ENCODE peak calls at places on chromosomes 4 and X, in six cellular contexts. One of them, this sample, is unnamed.

GRCh38 chrX:10574663-10575062 is 45.7 kb downstream of the MID1 start:
- DNase-seq in B cell: no peak
- DNase-seq in neural crest cell: no peak
- DNase-seq in CD4-positive, alpha-beta T cell: no peak
- DNase-seq in left ventricle myocardium inferior: no peak
- DNase-seq in progenitor cell of endocrine pancreas: no peak
- DNase-seq in this sample: no peak

GRCh38 chrX:155027509-155028066 is 944 bp downstream of the FUNDC2 start:
- DNase-seq in B cell: no peak
- DNase-seq in neural crest cell: no peak
- DNase-seq in left ventricle myocardium inferior: no peak
- DNase-seq in progenitor cell of endocrine pancreas: no peak
- DNase-seq in CD4-positive, alpha-beta T cell: no peak
- DNase-seq in this sample: no peak

GRCh38 chr4:28890949-28891348 is 1829.2 kb upstream of the PCDH7 start:
- DNase-seq in CD4-positive, alpha-beta T cell: no peak
- DNase-seq in neural crest cell: no peak
- DNase-seq in progenitor cell of endocrine pancreas: no peak
- DNase-seq in B cell: no peak
- DNase-seq in left ventricle myocardium inferior: no peak
- DNase-seq in this sample: no peak

GRCh38 chr4:40455340-40455902 is 120.3 kb downstream of the CHRNA9 start:
- DNase-seq in B cell: no peak
- DNase-seq in CD4-positive, alpha-beta T cell: no peak
- DNase-seq in progenitor cell of endocrine pancreas: no peak
- DNase-seq in neural crest cell: no peak
- DNase-seq in left ventricle myocardium inferior: no peak
- DNase-seq in this sample: no peak

GRCh38 chr4:41857225-41857624 is 78.0 kb upstream of the TMEM33 start:
- DNase-seq in CD4-positive, alpha-beta T cell: no peak
- DNase-seq in B cell: no peak
- DNase-seq in neural crest cell: no peak
- DNase-seq in left ventricle myocardium inferior: no peak
- DNase-seq in progenitor cell of endocrine pancreas: no peak
- DNase-seq in this sample: no peak

GRCh38 chrX:15903186-15903681 is 48.6 kb upstream of the AP1S2 start:
- DNase-seq in progenitor cell of endocrine pancreas: no peak
- DNase-seq in B cell: peak
- DNase-seq in left ventricle myocardium inferior: no peak
- DNase-seq in neural crest cell: no peak
- DNase-seq in CD4-positive, alpha-beta T cell: no peak
- DNase-seq in this sample: peak

GRCh38 chr4:168604496-168605373 is 107.9 kb downstream of the PALLD start:
- DNase-seq in progenitor cell of endocrine pancreas: no peak
- DNase-seq in left ventricle myocardium inferior: no peak
- DNase-seq in B cell: no peak
- DNase-seq in neural crest cell: no peak
- DNase-seq in CD4-positive, alpha-beta T cell: no peak
- DNase-seq in this sample: no peak

GRCh38 chrX:56826020-56826419 is 97.0 kb downstream of the NBDY start:
- DNase-seq in B cell: no peak
- DNase-seq in progenitor cell of endocrine pancreas: no peak
- DNase-seq in left ventricle myocardium inferior: no peak
- DNase-seq in neural crest cell: no peak
- DNase-seq in CD4-positive, alpha-beta T cell: no peak
- DNase-seq in this sample: no peak

GRCh38 chr4:15162046-15162445 is 159.8 kb downstream of the CPEB2 start:
- DNase-seq in left ventricle myocardium inferior: no peak
- DNase-seq in progenitor cell of endocrine pancreas: no peak
- DNase-seq in B cell: no peak
- DNase-seq in CD4-positive, alpha-beta T cell: no peak
- DNase-seq in neural crest cell: no peak
- DNase-seq in this sample: no peak
- TF ChIP-seq CTCF in left ventricle myocardium inferior: no peak
- TF ChIP-seq CTCF in progenitor cell of endocrine pancreas: no peak
- TF ChIP-seq CTCF in B cell: no peak
- TF ChIP-seq CTCF in CD4-positive, alpha-beta T cell: no peak
- TF ChIP-seq CTCF in neural crest cell: no peak
- TF ChIP-seq CTCF in this sample: no peak

DNA sequence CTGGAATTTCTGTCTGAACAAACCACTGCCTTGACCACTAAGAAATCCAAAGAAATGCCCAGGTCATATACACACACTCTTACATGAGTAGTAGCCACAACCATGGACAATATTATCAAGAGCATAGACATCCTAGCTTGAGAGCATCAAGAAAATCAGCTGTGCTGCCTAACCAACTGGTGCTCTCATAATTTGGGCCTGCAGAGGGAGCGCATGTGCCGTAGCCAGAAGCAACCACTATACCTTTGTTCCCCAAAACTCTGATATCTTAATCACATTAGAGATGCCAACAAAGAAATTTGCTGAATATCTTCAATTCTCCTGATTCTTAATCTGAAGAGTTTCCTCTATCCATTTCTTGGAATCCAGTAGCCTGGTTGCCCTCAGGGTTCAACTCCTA is 163.6 kb downstream of the ZNF674 start:
- DNase-seq in left ventricle myocardium inferior: no peak
- DNase-seq in progenitor cell of endocrine pancreas: no peak
- DNase-seq in neural crest cell: peak
- DNase-seq in CD4-positive, alpha-beta T cell: peak
- DNase-seq in B cell: no peak
- DNase-seq in this sample: peak
- TF ChIP-seq CTCF in left ventricle myocardium inferior: peak
- TF ChIP-seq CTCF in progenitor cell of endocrine pancreas: peak
- TF ChIP-seq CTCF in neural crest cell: peak
- TF ChIP-seq CTCF in CD4-positive, alpha-beta T cell: no peak
- TF ChIP-seq CTCF in B cell: peak
- TF ChIP-seq CTCF in this sample: peak

DNA sequence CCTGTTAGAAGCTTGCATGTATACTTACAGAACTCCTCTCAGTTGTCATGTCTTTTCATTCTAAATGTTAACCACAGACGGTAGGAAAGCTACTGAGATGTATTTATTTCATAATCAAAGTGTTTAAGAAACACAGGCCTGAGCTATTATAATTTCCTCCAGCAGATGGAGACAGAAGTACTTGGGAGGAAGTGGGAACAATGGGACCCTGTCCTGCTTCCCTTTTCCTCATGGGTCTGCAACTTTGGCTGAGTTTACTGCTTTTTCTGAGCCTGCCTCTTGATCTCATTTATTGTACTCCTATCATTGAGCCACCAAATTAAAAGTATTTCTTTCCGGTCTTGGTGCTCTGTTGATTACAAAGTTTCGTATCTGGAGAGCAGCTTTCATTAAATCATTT is 67.7 kb upstream of the SPANXN2 start:
- DNase-seq in CD4-positive, alpha-beta T cell: no peak
- DNase-seq in progenitor cell of endocrine pancreas: no peak
- DNase-seq in neural crest cell: peak
- DNase-seq in left ventricle myocardium inferior: no peak
- DNase-seq in B cell: no peak
- DNase-seq in this sample: no peak
- TF ChIP-seq CTCF in CD4-positive, alpha-beta T cell: no peak
- TF ChIP-seq CTCF in progenitor cell of endocrine pancreas: peak
- TF ChIP-seq CTCF in neural crest cell: peak
- TF ChIP-seq CTCF in left ventricle myocardium inferior: no peak
- TF ChIP-seq CTCF in B cell: no peak
- TF ChIP-seq CTCF in this sample: peak

GRCh38 chr4:159102623-159103405 is at the start of gene RAPGEF2:
- DNase-seq in neural crest cell: peak
- DNase-seq in CD4-positive, alpha-beta T cell: peak
- DNase-seq in left ventricle myocardium inferior: peak
- DNase-seq in B cell: peak
- DNase-seq in progenitor cell of endocrine pancreas: peak
- DNase-seq in this sample: peak
- TF ChIP-seq CTCF in neural crest cell: no peak
- TF ChIP-seq CTCF in CD4-positive, alpha-beta T cell: no peak
- TF ChIP-seq CTCF in left ventricle myocardium inferior: no peak
- TF ChIP-seq CTCF in B cell: no peak
- TF ChIP-seq CTCF in progenitor cell of endocrine pancreas: no peak
- TF ChIP-seq CTCF in this sample: no peak

DNA sequence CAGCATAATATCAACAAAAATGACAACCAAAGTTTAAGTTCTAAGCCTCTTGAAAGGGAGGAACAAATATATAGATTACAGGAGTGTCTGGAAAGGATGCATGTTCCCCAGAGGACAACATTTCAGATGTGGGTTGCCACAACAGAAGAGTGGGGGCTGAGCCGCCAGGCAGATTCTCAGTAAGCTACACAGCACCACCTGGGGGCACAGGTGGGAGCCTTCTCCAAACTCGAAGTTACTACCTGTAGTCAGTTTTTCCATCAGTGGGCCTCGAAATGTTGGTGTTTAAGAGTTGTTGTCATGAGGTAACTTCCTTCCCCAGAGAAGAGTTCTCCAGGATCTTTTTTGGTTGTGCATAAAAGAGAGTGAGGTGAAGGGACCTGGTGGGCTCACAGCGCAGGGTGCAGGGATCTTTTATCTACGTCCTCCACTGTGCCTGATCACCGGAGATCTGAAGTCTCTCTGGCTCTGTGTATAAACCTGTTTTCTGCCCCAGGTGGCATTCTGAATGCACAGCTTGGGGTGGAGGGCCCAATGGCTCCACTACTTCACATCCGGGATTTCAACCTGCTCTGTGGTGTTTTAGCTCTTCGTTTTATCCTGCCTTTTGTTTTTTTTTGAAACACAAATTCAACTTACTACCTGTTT is 58.4 kb upstream of the STS start:
- DNase-seq in B cell: peak
- DNase-seq in left ventricle myocardium inferior: no peak
- DNase-seq in CD4-positive, alpha-beta T cell: peak
- DNase-seq in neural crest cell: no peak
- DNase-seq in progenitor cell of endocrine pancreas: peak
- DNase-seq in this sample: peak
- TF ChIP-seq CTCF in B cell: peak
- TF ChIP-seq CTCF in left ventricle myocardium inferior: no peak
- TF ChIP-seq CTCF in CD4-positive, alpha-beta T cell: peak
- TF ChIP-seq CTCF in neural crest cell: no peak
- TF ChIP-seq CTCF in progenitor cell of endocrine pancreas: peak
- TF ChIP-seq CTCF in this sample: peak

DNA sequence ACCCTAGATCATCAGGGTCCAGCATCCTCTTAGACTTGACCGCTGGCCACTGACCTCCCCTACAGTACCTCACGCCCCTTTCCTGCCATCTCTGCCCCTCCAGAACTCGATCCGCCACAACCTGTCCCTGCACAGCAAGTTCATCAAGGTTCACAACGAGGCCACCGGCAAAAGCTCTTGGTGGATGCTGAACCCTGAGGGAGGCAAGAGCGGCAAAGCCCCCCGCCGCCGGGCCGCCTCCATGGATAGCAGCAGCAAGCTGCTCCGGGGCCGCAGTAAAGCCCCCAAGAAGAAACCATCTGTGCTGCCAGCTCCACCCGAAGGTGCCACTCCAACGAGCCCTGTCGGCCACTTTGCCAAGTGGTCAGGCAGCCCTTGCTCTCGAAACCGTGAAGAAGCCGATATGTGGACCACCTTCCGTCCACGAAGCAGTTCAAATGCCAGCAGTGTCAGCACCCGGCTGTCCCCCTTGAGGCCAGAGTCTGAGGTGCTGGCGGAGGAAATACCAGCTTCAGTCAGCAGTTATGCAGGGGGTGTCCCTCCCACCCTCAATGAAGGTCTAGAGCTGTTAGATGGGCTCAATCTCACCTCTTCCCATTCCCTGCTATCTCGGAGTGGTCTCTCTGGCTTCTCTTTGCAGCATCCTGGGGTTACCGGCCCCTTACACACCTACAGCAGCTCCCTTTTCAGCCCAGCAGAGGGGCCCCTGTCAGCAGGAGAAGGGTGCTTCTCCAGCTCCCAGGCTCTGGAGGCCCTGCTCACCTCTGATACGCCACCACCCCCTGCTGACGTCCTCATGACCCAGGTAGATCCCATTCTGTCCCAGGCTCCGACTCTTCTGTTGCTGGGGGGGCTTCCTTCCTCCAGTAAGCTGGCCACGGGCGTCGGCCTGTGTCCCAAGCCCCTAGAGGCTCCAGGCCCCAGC is 5.2 kb downstream of the FOXO4 start:
- DNase-seq in progenitor cell of endocrine pancreas: no peak
- DNase-seq in B cell: no peak
- DNase-seq in CD4-positive, alpha-beta T cell: no peak
- DNase-seq in left ventricle myocardium inferior: no peak
- DNase-seq in neural crest cell: no peak
- DNase-seq in this sample: no peak
- TF ChIP-seq CTCF in progenitor cell of endocrine pancreas: no peak
- TF ChIP-seq CTCF in B cell: no peak
- TF ChIP-seq CTCF in CD4-positive, alpha-beta T cell: no peak
- TF ChIP-seq CTCF in left ventricle myocardium inferior: no peak
- TF ChIP-seq CTCF in neural crest cell: no peak
- TF ChIP-seq CTCF in this sample: no peak

DNA sequence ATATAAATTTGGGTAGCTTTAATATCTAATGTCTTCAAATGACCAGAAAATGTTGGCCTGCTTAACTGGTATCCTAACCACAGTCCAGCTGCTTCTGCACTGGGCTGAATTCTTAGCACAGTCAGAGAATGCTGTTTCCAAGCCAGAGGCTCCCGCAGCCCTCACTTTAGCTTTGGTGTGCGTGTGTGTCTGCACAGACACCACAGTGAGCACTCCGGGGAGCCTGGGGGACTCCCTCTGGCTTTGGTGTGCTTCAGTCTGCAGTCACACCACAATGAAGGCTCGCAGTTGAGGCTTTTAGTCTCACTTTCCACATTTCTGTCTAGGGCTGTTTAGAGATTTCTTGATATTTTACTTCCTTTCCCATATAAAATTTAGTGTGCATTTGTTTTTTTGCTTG is 53.6 kb downstream of the APOO start:
- DNase-seq in CD4-positive, alpha-beta T cell: no peak
- DNase-seq in left ventricle myocardium inferior: no peak
- DNase-seq in progenitor cell of endocrine pancreas: no peak
- DNase-seq in neural crest cell: no peak
- DNase-seq in B cell: no peak
- DNase-seq in this sample: no peak
- TF ChIP-seq CTCF in CD4-positive, alpha-beta T cell: no peak
- TF ChIP-seq CTCF in left ventricle myocardium inferior: no peak
- TF ChIP-seq CTCF in progenitor cell of endocrine pancreas: no peak
- TF ChIP-seq CTCF in neural crest cell: no peak
- TF ChIP-seq CTCF in B cell: no peak
- TF ChIP-seq CTCF in this sample: no peak